ENCODE peak calls at places on chromosome 13, in ten cellular contexts. W is fibroblast of lung; T is psoas muscle; Z is ascending aorta; Y is heart right ventricle; D is neuronal stem cell; F is GM23248; N is colonic mucosa; K is CD4-positive, CD25-positive, alpha-beta regulatory T cell; B is stomach. I is an unnamed sample. For H3K4me1, the result is how much of the 10 kb centered on the place peaks cover.

GRCh38 chr13:95301947-95302386 is 716 bp upstream of the ABCC4 start:
- DNase-seq in F (no peak), D (peak), T (no peak), N (no peak), B (no peak), K (no peak), Y (no peak), Z (no peak), W (no peak), I (peak)

GRCh38 chr13:95146486-95146885 is 154.8 kb downstream of the ABCC4 start:
- DNase-seq in Z (no peak), B (no peak), D (no peak), K (no peak), Y (no peak), T (no peak), W (no peak), N (no peak), F (no peak), I (peak)

GRCh38 chr13:24618219-24618955 is 61.8 kb upstream of the ATP12A start:
- DNase-seq in F (no peak), D (no peak), Z (peak), B (peak), K (peak), W (peak), Y (no peak), N (no peak), T (no peak), I (no peak)

GRCh38 chr13:31199849-31200635 is at the start of gene B3GLCT:
- DNase-seq in N (peak), Y (peak), B (peak), K (peak), F (peak), Z (no peak), T (peak), W (peak), D (peak), I (peak)

GRCh38 chr13:89923731-89924130 is 1423.8 kb upstream of the MIR17HG start:
- DNase-seq in B (no peak), K (no peak), F (peak), D (no peak), N (no peak), W (peak), Z (no peak), Y (no peak), T (no peak), I (no peak)

GRCh38 chr13:44396963-44397580 is 23.4 kb downstream of the SERP2 start:
- DNase-seq in B (no peak), Z (no peak), N (no peak), K (no peak), F (no peak), Y (peak), W (peak), D (peak), T (no peak), I (no peak)

GRCh38 chr13:90868321-90868920 is 479.1 kb upstream of the MIR17HG start:
- DNase-seq in N (peak), W (peak), B (no peak), T (no peak), Z (no peak), F (peak), D (peak), Y (no peak), K (no peak), I (peak)

GRCh38 chr13:99926014-99926731 is 45.4 kb downstream of the ZIC5 start:
- DNase-seq in F (peak), K (no peak), T (no peak), N (peak), B (peak), Z (no peak), W (peak), Y (no peak), D (no peak), I (no peak)

GRCh38 chr13:102825921-102826706 is 19.7 kb upstream of the ERCC5 start:
- DNase-seq in K (no peak), Y (no peak), T (no peak), W (peak), N (no peak), B (no peak), Z (no peak), F (peak), D (no peak), I (peak)

GRCh38 chr13:105135852-105136251 is 1399.6 kb downstream of the EFNB2 start:
- DNase-seq in N (no peak), Z (no peak), B (no peak), Y (no peak), D (no peak), T (no peak), W (peak), F (no peak), K (no peak), I (no peak)

GRCh38 chr13:47999973-48000372 is 1.1 kb downstream of the SUCLA2 start:
- DNase-seq in T (no peak), W (no peak), K (no peak), Z (no peak), D (no peak), F (no peak), B (no peak), N (no peak), Y (no peak), I (no peak)

GRCh38 chr13:47790755-47791154 is 210.3 kb downstream of the SUCLA2 start:
- DNase-seq in Y (no peak), D (no peak), K (no peak), F (no peak), T (no peak), W (no peak), B (no peak), N (no peak), Z (no peak), I (no peak)

GRCh38 chr13:50587122-50587521 is 256.4 kb downstream of the DLEU7 start:
- DNase-seq in K (no peak), Y (no peak), T (no peak), D (no peak), N (no peak), W (no peak), F (no peak), B (no peak), Z (no peak), I (no peak)

GRCh38 chr13:50224534-50224933 is 209.3 kb downstream of the KCNRG start:
- DNase-seq in D (no peak), Z (no peak), W (peak), K (no peak), B (no peak), N (no peak), Y (no peak), T (no peak), F (peak), I (no peak)

GRCh38 chr13:57878291-57878690 is 246.7 kb downstream of the PCDH17 start:
- DNase-seq in W (peak), F (no peak), T (no peak), N (no peak), D (no peak), Z (no peak), B (no peak), Y (no peak), K (no peak), I (peak)

GRCh38 chr13:68304287-68304893 is 1074.3 kb upstream of the PCDH9 start:
- DNase-seq in Y (no peak), N (no peak), K (no peak), F (peak), W (peak), D (peak), T (no peak), B (no peak), Z (no peak), I (peak)

GRCh38 chr13:98056839-98057410 is 86.0 kb upstream of the FARP1 start:
- DNase-seq in D (no peak), Z (no peak), W (no peak), N (no peak), K (no peak), F (no peak), T (no peak), B (no peak), Y (no peak), I (no peak)

GRCh38 chr13:28022848-28023518 is 34.5 kb upstream of the URAD start:
- DNase-seq in B (no peak), F (peak), Z (no peak), T (no peak), D (peak), W (peak), K (no peak), Y (no peak), N (no peak), I (no peak)

GRCh38 chr13:76621726-76622125 is 264.5 kb downstream of the KCTD12 start:
- DNase-seq in K (no peak), W (no peak), D (no peak), F (no peak), N (no peak), Y (no peak), T (no peak), Z (no peak), B (no peak), I (no peak)

GRCh38 chr13:98222081-98222554 is 45.0 kb upstream of the RNF113B start:
- DNase-seq in N (peak), D (no peak), W (peak), Z (no peak), T (no peak), K (no peak), Y (no peak), B (peak), F (peak), I (no peak)

GRCh38 chr13:46675016-46675415 is 121.9 kb downstream of the ESD start:
- DNase-seq in B (no peak), W (no peak), Y (no peak), N (no peak), Z (no peak), D (no peak), T (no peak), F (no peak), K (no peak), I (no peak)
- H3K4me1 ChIP-seq in B (half or more), W (under half), Y (under half), N (under half), Z (under half), D (under half), T (under half), F (under half), K (under half), I (half or more)

GRCh38 chr13:29529755-29530154 is 65.7 kb downstream of the SLC7A1 start:
- DNase-seq in T (no peak), Z (no peak), F (no peak), N (no peak), Y (no peak), B (no peak), D (no peak), W (no peak), K (no peak), I (no peak)
- H3K4me1 ChIP-seq in T (under half), Z (under half), F (under half), N (under half), Y (under half), B (under half), D (under half), W (under half), K (under half), I (under half)

GRCh38 chr13:110045919-110046318 is 259.5 kb upstream of the IRS2 start:
- DNase-seq in B (no peak), K (no peak), N (no peak), D (no peak), W (no peak), Y (no peak), F (no peak), Z (no peak), T (no peak), I (no peak)
- H3K4me1 ChIP-seq in B (under half), K (under half), N (under half), D (under half), W (under half), Y (under half), F (under half), Z (under half), T (under half), I (under half)

GRCh38 chr13:33261426-33262068 is 24.0 kb downstream of the STARD13 start:
- DNase-seq in K (no peak), W (no peak), Y (no peak), Z (no peak), B (no peak), T (no peak), F (no peak), D (no peak), N (no peak), I (no peak)

GRCh38 chr13:33258437-33259193 is 26.9 kb downstream of the STARD13 start:
- DNase-seq in Z (no peak), T (no peak), W (peak), D (no peak), N (no peak), B (no peak), K (no peak), Y (no peak), F (peak), I (no peak)

GRCh38 chr13:33257786-33258185 is 27.8 kb downstream of the STARD13 start:
- DNase-seq in N (no peak), W (no peak), T (no peak), D (no peak), B (no peak), K (no peak), Z (no peak), Y (no peak), F (peak), I (no peak)

GRCh38 chr13:33260168-33261098 is 25.1 kb downstream of the STARD13 start:
- DNase-seq in Z (no peak), W (no peak), B (no peak), D (no peak), T (no peak), F (peak), Y (no peak), K (no peak), N (no peak), I (peak)

GRCh38 chr13:33259296-33259695 is 26.3 kb downstream of the STARD13 start:
- DNase-seq in F (no peak), W (no peak), Z (no peak), D (no peak), T (no peak), K (no peak), Y (no peak), B (no peak), N (no peak), I (no peak)
- H3K4me1 ChIP-seq in F (half or more), W (under half), Z (under half), D (under half), T (under half), K (under half), Y (half or more), B (half or more), N (under half), I (half or more)

DNA sequence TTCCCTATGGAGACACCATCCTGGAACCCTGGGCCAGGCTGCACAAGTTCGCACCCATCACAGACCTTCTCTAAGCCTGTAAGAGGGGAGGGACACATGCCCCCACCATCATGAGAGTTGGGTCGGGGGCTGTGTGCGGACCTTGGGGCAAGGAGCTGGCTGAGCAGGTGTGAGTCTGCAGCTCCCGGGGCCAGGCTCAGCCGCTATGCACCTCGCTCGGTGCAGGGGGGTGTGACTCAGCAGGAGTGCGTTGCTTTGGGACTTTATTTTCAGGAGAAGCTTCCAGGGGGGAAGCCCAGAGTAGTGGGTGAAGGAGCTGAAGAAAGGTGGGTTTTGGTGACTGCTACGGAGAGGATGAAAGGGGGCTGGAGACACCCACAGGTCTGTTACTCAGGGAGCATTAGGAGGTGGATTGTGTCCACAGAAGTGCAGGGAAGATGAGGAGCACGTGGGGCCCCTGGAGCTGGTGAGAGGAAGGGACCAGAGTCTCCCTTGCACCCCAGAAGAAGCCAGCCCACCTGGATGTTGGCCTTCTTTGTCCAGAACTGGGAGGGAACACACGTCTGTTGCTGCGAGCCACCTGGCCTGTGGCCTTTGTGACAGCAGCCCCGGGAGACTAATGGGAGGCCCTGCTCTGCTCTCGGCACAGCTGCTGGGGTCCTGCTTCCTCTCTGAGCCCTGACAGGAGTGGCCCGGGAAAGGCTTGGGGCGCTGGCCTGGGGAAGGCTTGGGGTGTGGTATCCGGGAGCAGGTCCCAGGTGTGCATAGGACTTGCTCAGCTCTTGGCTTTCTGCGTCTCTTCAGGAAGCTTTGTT is 162.6 kb downstream of the TEX29 start:
- DNase-seq in Z (no peak), W (no peak), B (peak), T (no peak), K (no peak), D (no peak), Y (no peak), F (no peak), N (no peak), I (no peak)
- H3K4me1 ChIP-seq in Z (under half), W (under half), B (under half), T (under half), K (under half), D (under half), Y (under half), F (under half), N (under half), I (under half)

GRCh38 chr13:40635315-40635995 is 31.0 kb downstream of the FOXO1 start:
- DNase-seq in D (no peak), W (no peak), Y (no peak), F (no peak), B (no peak), K (no peak), N (no peak), T (no peak), Z (no peak), I (no peak)
- H3K4me1 ChIP-seq in D (under half), W (under half), Y (under half), F (under half), B (half or more), K (half or more), N (under half), T (half or more), Z (under half), I (under half)

DNA sequence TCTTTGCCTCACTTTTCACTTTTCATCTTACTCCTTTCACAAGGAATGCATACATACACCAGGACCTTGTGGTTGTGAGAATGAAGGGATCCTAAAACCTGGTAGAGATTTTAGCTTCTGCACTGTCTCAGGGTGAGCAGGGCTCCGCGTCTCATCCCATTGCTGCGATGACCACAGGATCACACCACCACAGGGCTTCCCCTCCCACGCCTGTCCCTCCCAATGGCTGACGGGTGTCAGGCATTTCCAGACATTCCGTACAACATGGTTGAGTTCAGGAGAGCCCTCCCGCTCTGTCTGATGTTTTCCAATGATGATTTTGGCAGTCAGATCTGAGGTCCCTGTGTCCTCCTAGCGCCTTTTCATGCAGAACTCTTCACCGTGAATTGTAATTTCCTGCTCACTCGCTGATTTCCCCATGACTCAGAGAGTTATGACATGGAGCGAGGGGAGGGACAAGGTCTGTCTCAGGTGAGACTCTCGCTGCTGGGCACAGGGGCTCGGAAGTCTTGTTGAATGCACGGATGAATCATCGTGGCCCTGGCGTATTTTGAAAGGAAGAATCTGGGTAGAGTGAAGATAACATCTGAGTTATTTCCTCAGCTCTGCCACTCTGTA is 102.8 kb downstream of the TEX29 start:
- DNase-seq in Y (no peak), F (no peak), Z (no peak), N (no peak), T (no peak), W (no peak), B (no peak), K (no peak), D (no peak), I (no peak)
- H3K4me1 ChIP-seq in Y (under half), F (under half), Z (under half), N (under half), T (under half), W (under half), B (under half), K (under half), D (under half), I (under half)

DNA sequence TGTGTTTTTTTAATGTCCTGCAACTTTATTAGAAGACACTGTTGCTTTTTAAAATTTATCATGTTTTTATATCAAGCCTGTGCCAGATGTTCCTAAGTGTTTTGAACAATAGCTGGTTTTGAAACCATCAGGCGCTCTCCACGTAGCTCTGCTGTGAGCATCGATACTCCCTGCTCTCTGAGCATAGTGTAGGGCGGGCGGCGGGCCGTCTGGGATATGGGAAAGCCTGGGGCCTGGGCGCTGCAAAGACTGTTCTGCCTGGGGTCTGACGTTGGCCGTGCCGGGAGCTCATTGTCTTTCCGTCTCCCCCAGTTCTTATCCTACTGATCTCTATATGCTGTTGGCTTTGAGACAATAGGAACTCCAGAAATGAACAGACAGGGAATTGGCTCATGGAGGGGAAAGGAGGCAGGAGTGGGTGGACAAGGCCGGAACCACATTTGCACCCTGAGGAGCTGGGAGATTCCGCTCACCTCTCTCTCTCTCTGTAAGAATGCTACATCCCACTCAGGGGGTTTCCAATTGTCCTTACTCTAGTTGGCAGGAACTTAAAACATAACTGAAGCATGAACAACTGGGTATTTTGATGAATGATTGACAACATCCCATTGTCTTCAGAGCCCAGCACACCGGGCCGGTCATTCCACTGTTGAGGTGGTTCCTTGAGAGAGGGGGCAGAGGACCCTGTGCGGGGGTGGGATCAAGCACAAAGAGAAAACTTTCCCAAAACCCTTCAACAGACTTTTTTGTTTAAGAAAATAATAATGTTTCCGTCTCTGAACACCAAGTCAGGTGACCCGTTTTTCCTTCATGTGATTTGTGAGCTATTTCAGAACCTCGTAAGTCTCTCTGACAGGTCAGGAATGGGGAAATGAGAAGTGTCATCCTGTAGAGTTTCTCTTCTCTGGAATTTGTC is 64.7 kb downstream of the COL4A2 start:
- DNase-seq in D (no peak), Z (no peak), Y (no peak), K (no peak), B (no peak), F (no peak), N (no peak), T (no peak), W (peak), I (peak)
- H3K4me1 ChIP-seq in D (under half), Z (under half), Y (half or more), K (under half), B (under half), F (under half), N (under half), T (under half), W (under half), I (under half)